ENCODE peak calls at places on chromosomes 12 and 14, in six cellular contexts. D is GM12878, A is HepG2, Q is GM12891, C is SK-N-SH, K is K562. S is an unnamed sample.

GRCh38 chr14:100965296-100965695 is 61.8 kb upstream of the RTL1 start:
- DNase-seq in C (no peak), K (no peak), A (no peak), D (no peak), Q (no peak), S (no peak)

GRCh38 chr14:59215353-59215752 is 26.9 kb downstream of the DAAM1 start:
- DNase-seq in Q (no peak), C (no peak), K (no peak), A (peak), D (no peak), S (no peak)

GRCh38 chr12:96462571-96463280 is 26.7 kb upstream of the CFAP54 start:
- DNase-seq in C (no peak), Q (no peak), A (no peak), K (no peak), D (no peak), S (no peak)

GRCh38 chr14:65354715-65355114 is 57.8 kb upstream of the FUT8 start:
- DNase-seq in A (no peak), K (no peak), D (no peak), Q (no peak), C (no peak), S (no peak)

GRCh38 chr14:101054671-101055070 is 151.1 kb upstream of the RTL1 start:
- DNase-seq in Q (no peak), A (no peak), K (no peak), D (no peak), C (no peak), S (no peak)

GRCh38 chr14:39368261-39368959 is 63.8 kb downstream of the FBXO33 start:
- DNase-seq in Q (peak), D (no peak), A (peak), K (peak), C (peak), S (peak)

GRCh38 chr12:89213747-89214146 is 138.6 kb downstream of the DUSP6 start:
- DNase-seq in D (no peak), Q (no peak), K (no peak), C (no peak), A (no peak), S (no peak)

GRCh38 chr12:52207106-52207505 is 15.3 kb upstream of the KRT80 start:
- DNase-seq in D (no peak), K (no peak), C (peak), A (no peak), Q (no peak), S (no peak)

GRCh38 chr12:19692091-19692490 is 252.8 kb downstream of the AEBP2 start:
- DNase-seq in K (no peak), C (no peak), A (no peak), D (no peak), Q (no peak), S (no peak)

GRCh38 chr12:3336606-3337311 is 154.2 kb upstream of the PRMT8 start:
- DNase-seq in K (no peak), A (peak), C (peak), Q (no peak), D (no peak), S (no peak)

GRCh38 chr14:69247691-69248440 is 12.1 kb upstream of the GALNT16 start:
- DNase-seq in K (no peak), D (no peak), A (no peak), Q (no peak), C (no peak), S (no peak)

GRCh38 chr12:1594045-1594294 is 411 bp downstream of the FBXL14 start:
- DNase-seq in K (peak), C (peak), D (no peak), A (no peak), Q (peak), S (no peak)

GRCh38 chr12:26642361-26642760 is 190.6 kb downstream of the ITPR2 start:
- DNase-seq in D (no peak), K (no peak), C (no peak), A (no peak), Q (no peak), S (no peak)

GRCh38 chr12:49708851-49709250 is 1.6 kb upstream of the FMNL3 start:
- DNase-seq in A (no peak), D (no peak), C (no peak), K (no peak), Q (no peak), S (no peak)

GRCh38 chr12:49098035-49098451 is 3.4 kb upstream of the DHH start:
- DNase-seq in C (peak), K (peak), D (no peak), A (peak), Q (no peak), S (no peak)

GRCh38 chr12:591571-592505 is 71.4 kb downstream of the NINJ2 start:
- DNase-seq in C (peak), D (no peak), Q (no peak), A (peak), K (peak), S (no peak)

GRCh38 chr12:1993341-1993740 is 10.9 kb downstream of the DCP1B start:
- DNase-seq in Q (no peak), K (no peak), D (no peak), C (no peak), A (peak), S (no peak)

GRCh38 chr12:62933220-62933870 is 1.6 kb downstream of the PPM1H start:
- DNase-seq in Q (no peak), D (no peak), K (peak), C (peak), A (peak), S (no peak)

GRCh38 chr12:19311165-19311564 is 128.1 kb upstream of the AEBP2 start:
- DNase-seq in D (no peak), A (no peak), Q (no peak), K (no peak), C (no peak), S (no peak)

GRCh38 chr12:3342051-3342450 is 149.0 kb upstream of the PRMT8 start:
- DNase-seq in K (peak), D (no peak), A (no peak), C (peak), Q (no peak), S (peak)

GRCh38 chr14:32202941-32203882 is at the start of gene RNU6-8:
- DNase-seq in K (peak), D (peak), A (peak), Q (peak), C (peak), S (peak)

GRCh38 chr14:77470192-77470870 is 12.4 kb downstream of the AHSA1 start:
- DNase-seq in K (no peak), Q (no peak), A (no peak), D (no peak), C (no peak), S (no peak)

GRCh38 chr12:99658950-99659349 is 11.4 kb downstream of the GARIN6 start:
- DNase-seq in Q (no peak), C (no peak), K (no peak), D (no peak), A (no peak), S (no peak)

GRCh38 chr12:8081228-8081920 is 700 bp upstream of the NECAP1 start:
- DNase-seq in C (no peak), Q (no peak), A (no peak), K (peak), D (no peak), S (no peak)

GRCh38 chr14:74793506-74794155 is 30.5 kb downstream of the YLPM1 start:
- DNase-seq in C (no peak), D (no peak), K (peak), A (no peak), Q (no peak), S (no peak)

GRCh38 chr12:40646891-40647290 is 45.3 kb upstream of the CNTN1 start:
- DNase-seq in K (no peak), A (no peak), C (no peak), D (no peak), Q (no peak), S (no peak)

GRCh38 chr12:30753761-30754382 is 879 bp downstream of the CAPRIN2 start:
- DNase-seq in C (peak), Q (no peak), K (peak), D (no peak), A (no peak), S (no peak)

GRCh38 chr12:87816186-87816585 is 213.0 kb downstream of the C12orf50 start:
- DNase-seq in C (no peak), D (no peak), A (no peak), K (no peak), Q (no peak), S (no peak)

GRCh38 chr12:105659355-105660075 is 329.0 kb downstream of the C12orf75 start:
- DNase-seq in D (no peak), C (no peak), Q (no peak), K (no peak), A (no peak), S (no peak)

GRCh38 chr14:91233936-91234790 is 10.3 kb downstream of the GPR68 start:
- DNase-seq in K (no peak), D (no peak), C (no peak), A (no peak), Q (no peak), S (no peak)

GRCh38 chr12:121628536-121628935 is 2.2 kb downstream of the ORAI1 start:
- DNase-seq in C (peak), A (no peak), Q (no peak), D (no peak), K (no peak), S (no peak)

GRCh38 chr12:88624911-88625310 is 44.6 kb upstream of the KITLG start:
- DNase-seq in D (no peak), Q (no peak), C (no peak), A (no peak), K (no peak), S (no peak)

GRCh38 chr14:75702606-75703261 is 41.7 kb downstream of the TTLL5 start:
- DNase-seq in A (no peak), C (no peak), K (no peak), Q (no peak), D (no peak), S (no peak)

GRCh38 chr12:67484788-67485480 is 163.6 kb upstream of the DYRK2 start:
- DNase-seq in D (peak), C (no peak), K (no peak), Q (no peak), A (no peak), S (no peak)

GRCh38 chr12:124096869-124097434 is 123.9 kb downstream of the ZNF664 start:
- DNase-seq in D (no peak), Q (no peak), K (no peak), C (no peak), A (no peak), S (no peak)

GRCh38 chr14:104602933-104603325 is 1.6 kb downstream of the TMEM179 start:
- DNase-seq in A (no peak), K (no peak), C (peak), D (no peak), Q (no peak), S (no peak)
- TF ChIP-seq TAF1 in A (no peak), K (no peak), C (no peak), D (no peak), Q (no peak), S (no peak)

DNA sequence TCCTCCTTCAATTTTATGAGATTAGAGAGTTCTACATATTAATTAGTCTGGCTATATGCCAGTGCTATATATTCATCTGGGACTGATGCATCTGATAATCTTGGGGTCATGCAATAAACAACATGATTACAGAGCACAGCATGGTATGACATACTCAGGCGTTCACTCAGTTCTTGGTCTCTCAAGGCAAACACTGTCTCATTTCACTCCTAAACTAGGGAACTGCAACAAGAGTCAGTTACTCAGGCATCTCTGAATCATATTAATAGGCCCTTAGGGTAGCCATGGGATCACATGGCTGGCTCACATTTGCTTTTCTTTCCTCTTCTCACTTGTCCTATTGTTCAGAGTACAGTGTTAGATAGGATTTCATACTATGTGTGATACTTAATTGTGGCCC is 91.8 kb upstream of the TMEM260 start:
- DNase-seq in K (no peak), D (no peak), C (no peak), A (no peak), Q (no peak), S (no peak)
- TF ChIP-seq TAF1 in K (no peak), D (no peak), C (no peak), A (no peak), Q (no peak), S (no peak)

GRCh38 chr12:47085815-47086252 is 6.1 kb upstream of the AMIGO2 start:
- DNase-seq in C (no peak), Q (no peak), D (no peak), A (peak), K (peak), S (no peak)
- TF ChIP-seq TAF1 in C (no peak), Q (no peak), D (no peak), A (no peak), K (no peak), S (no peak)

GRCh38 chr12:4621511-4621910 is 27.3 kb downstream of the AKAP3 start:
- DNase-seq in C (no peak), K (no peak), A (no peak), Q (no peak), D (no peak), S (no peak)

GRCh38 chr12:4630262-4630661 is 18.6 kb downstream of the AKAP3 start:
- DNase-seq in D (no peak), K (no peak), A (no peak), C (no peak), Q (no peak), S (no peak)

GRCh38 chr12:4628406-4628805 is 20.4 kb downstream of the AKAP3 start:
- DNase-seq in A (no peak), K (no peak), D (no peak), C (no peak), Q (no peak), S (no peak)

GRCh38 chr12:4626543-4626942 is 22.3 kb downstream of the AKAP3 start:
- DNase-seq in C (no peak), A (no peak), Q (no peak), K (no peak), D (no peak), S (no peak)
- TF ChIP-seq TAF1 in C (no peak), A (no peak), Q (no peak), K (no peak), D (no peak), S (no peak)

GRCh38 chr12:6769003-6769389 is 2.8 kb downstream of the PTMS start:
- DNase-seq in K (peak), D (no peak), Q (no peak), C (peak), A (no peak), S (peak)
- TF ChIP-seq TAF1 in K (no peak), D (no peak), Q (no peak), C (no peak), A (no peak), S (no peak)

S was measured in H1.